ENCODE peak calls at places on chromosome 6, in nine cellular contexts. C is CD8-positive, alpha-beta memory T cell; F is CD8-positive, alpha-beta T cell; B is A549; R is esophagus squamous epithelium; K is transverse colon; Z is CD4-positive, alpha-beta memory T cell; W is colonic mucosa; L is right cardiac atrium. N is an unnamed sample.

GRCh38 chr6:42433409-42433808 is 18.3 kb downstream of the TRERF1 start:
- DNase-seq in C (no peak), F (no peak), B (no peak), R (no peak), K (no peak), Z (no peak), W (no peak), L (no peak), N (no peak)

GRCh38 chr6:34985236-34985635 is 96.2 kb downstream of the ANKS1A start:
- DNase-seq in C (no peak), F (no peak), B (no peak), R (no peak), K (no peak), Z (no peak), W (no peak), L (no peak), N (no peak)

GRCh38 chr6:151679081-151679480 is 128.4 kb upstream of the ESR1 start:
- DNase-seq in C (no peak), F (no peak), B (no peak), R (no peak), K (no peak), Z (no peak), W (no peak), L (peak; percentile 58), N (peak; percentile 28)

GRCh38 chr6:32627831-32628230 is 9.4 kb upstream of the HLA-DQA1 start:
- DNase-seq in C (no peak), F (no peak), B (no peak), R (no peak), K (peak; percentile 19), Z (peak; percentile 39), W (no peak), L (peak; percentile 39), N (no peak)

GRCh38 chr6:41466437-41466990 is 79.7 kb upstream of the FOXP4 start:
- DNase-seq in C (no peak), F (no peak), B (no peak), R (no peak), K (no peak), Z (no peak), W (no peak), L (no peak), N (no peak)

GRCh38 chr6:116180375-116180774 is 54.4 kb upstream of the COL10A1 start:
- DNase-seq in C (no peak), F (no peak), B (no peak), R (no peak), K (no peak), Z (no peak), W (no peak), L (no peak), N (no peak)

GRCh38 chr6:27809067-27809938 is 102.9 kb downstream of the OR2B2 start:
- DNase-seq in C (no peak), F (no peak), B (no peak), R (no peak), K (no peak), Z (no peak), W (no peak), L (no peak), N (no peak)

GRCh38 chr6:90544741-90545140 is 42.1 kb downstream of the MAP3K7 start:
- DNase-seq in C (no peak), F (no peak), B (no peak), R (no peak), K (no peak), Z (no peak), W (no peak), L (no peak), N (no peak)

GRCh38 chr6:84456803-84457202 is 229.4 kb upstream of the CEP162 start:
- DNase-seq in C (no peak), F (no peak), B (no peak), R (no peak), K (no peak), Z (no peak), W (no peak), L (no peak), N (no peak)

GRCh38 chr6:9593566-9593965 is 821.3 kb downstream of the TFAP2A start:
- DNase-seq in C (no peak), F (no peak), B (no peak), R (no peak), K (no peak), Z (no peak), W (no peak), L (no peak), N (no peak)

GRCh38 chr6:154617175-154617574 is 106.7 kb upstream of the CNKSR3 start:
- DNase-seq in C (no peak), F (no peak), B (no peak), R (no peak), K (no peak), Z (no peak), W (no peak), L (no peak), N (no peak)

GRCh38 chr6:90284236-90284744 is 12.4 kb downstream of the BACH2 start:
- DNase-seq in C (no peak), F (no peak), B (peak; percentile 68), R (no peak), K (no peak), Z (no peak), W (no peak), L (no peak), N (peak; percentile 92)

GRCh38 chr6:5507056-5507722 is 245.9 kb downstream of the FARS2 start:
- DNase-seq in C (no peak), F (no peak), B (no peak), R (no peak), K (no peak), Z (no peak), W (no peak), L (no peak), N (no peak)

GRCh38 chr6:24547243-24547642 is 52.5 kb downstream of the ALDH5A1 start:
- DNase-seq in C (peak; percentile 2), F (peak; percentile 17), B (no peak), R (no peak), K (no peak), Z (peak; percentile 34), W (no peak), L (no peak), N (no peak)

GRCh38 chr6:77466055-77467028 is 3.1 kb upstream of the HTR1B start:
- DNase-seq in C (no peak), F (no peak), B (peak; percentile 46), R (no peak), K (peak; percentile 30), Z (peak; percentile 11), W (peak; percentile 57), L (peak; percentile 45), N (peak; percentile 68)

GRCh38 chr6:16355238-16355637 is 116.9 kb downstream of the GMPR start:
- DNase-seq in C (no peak), F (no peak), B (no peak), R (no peak), K (no peak), Z (no peak), W (no peak), L (no peak), N (no peak)

GRCh38 chr6:111980979-111981378 is 72.9 kb upstream of the CCN6 start:
- DNase-seq in C (no peak), F (no peak), B (no peak), R (no peak), K (no peak), Z (no peak), W (no peak), L (peak; percentile 31), N (no peak)

GRCh38 chr6:16684896-16685554 is 76.2 kb downstream of the ATXN1 start:
- DNase-seq in C (peak; percentile 36), F (peak; percentile 14), B (peak; percentile 55), R (no peak), K (no peak), Z (peak; percentile 61), W (no peak), L (no peak), N (peak; percentile 90)

GRCh38 chr6:158770533-158770932 is 48.6 kb downstream of the EZR start:
- DNase-seq in C (no peak), F (no peak), B (no peak), R (no peak), K (no peak), Z (no peak), W (no peak), L (peak; percentile 71), N (peak; percentile 38)
- H3K4me3 ChIP-seq in C (no peak overlapping the region), F (no peak overlapping the region), B (no peak overlapping the region), R (no peak overlapping the region), K (no peak overlapping the region), Z (no peak overlapping the region), W (no peak overlapping the region), L (no peak overlapping the region), N (no peak overlapping the region)

DNA sequence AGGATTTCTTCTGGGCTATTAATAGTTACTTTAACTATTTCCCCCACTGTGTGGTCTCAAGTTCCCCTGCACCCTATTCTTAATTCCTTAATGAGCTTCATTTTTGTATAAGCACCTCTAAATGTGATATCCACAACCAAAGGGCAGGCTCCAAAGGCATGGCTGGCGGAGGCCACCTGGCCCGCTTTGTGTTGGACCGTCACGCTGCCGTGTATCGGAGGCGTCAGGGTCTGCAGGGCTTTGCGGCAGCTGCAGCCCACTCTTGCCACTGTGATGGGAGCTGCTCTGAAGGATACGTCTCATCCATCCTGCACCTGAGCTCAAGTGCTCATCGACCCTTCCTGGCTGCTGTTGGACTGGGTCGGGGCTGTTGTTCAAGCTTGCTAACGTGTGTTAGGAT is 177.6 kb downstream of the ARID1B start:
- DNase-seq in C (no peak), F (no peak), B (no peak), R (no peak), K (no peak), Z (no peak), W (no peak), L (no peak), N (no peak)
- H3K4me1 ChIP-seq in C (peaks cover 33% of the 10 kb centered on the region), F (peaks cover 30% of the 10 kb centered on the region), B (peaks cover 56% of the 10 kb centered on the region), R (peaks cover 69% of the 10 kb centered on the region), K (peaks cover 51% of the 10 kb centered on the region), Z (peaks cover 52% of the 10 kb centered on the region), W (no peaks in the 10 kb centered on the region), L (peaks cover 15% of the 10 kb centered on the region), N (peaks cover 7% of the 10 kb centered on the region)

DNA sequence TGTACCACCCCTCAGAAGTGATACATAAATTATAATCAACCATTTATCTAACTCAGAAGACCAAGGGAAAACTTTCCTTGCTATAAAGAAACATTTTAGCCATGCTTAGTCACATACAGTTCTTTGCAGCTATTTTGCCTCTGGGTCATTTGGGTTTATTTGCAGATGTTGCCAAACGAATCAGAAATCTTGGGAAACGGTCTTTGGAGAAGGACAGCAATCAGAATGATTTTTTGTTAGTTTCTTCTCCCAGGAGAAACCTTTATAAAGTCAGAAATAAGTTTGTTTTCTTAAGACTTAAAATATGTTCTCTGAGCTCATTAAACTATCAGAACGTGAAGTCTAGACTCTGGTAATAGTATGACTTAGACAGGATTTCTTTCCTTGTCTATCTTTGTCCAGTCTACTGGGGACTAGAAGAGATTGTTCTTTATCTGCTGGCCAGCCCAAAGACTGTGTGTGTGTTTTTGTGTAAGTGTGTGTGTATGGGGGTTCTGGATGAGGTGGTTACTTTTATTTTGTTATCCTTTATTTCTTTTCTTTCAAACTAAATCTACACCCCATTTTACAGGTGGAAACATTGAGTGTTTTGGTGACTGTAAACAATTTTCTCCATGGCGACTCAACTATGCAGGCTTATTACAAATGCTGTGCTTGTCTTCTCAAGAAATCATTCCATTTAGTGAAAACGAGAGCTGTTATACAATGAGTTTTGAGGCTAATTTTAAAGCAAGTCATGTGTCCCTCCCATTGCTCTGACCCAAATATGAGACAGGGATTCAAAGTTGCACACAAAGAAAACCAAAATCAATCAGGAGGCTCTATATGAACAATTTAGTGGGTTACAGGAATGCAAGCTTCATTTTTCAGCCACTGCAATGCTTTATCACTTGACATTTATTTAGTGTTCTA is 97.7 kb downstream of the ELOVL5 start:
- DNase-seq in C (no peak), F (no peak), B (no peak), R (no peak), K (no peak), Z (no peak), W (no peak), L (no peak), N (peak; percentile 39)
- H3K4me3 ChIP-seq in C (no peak overlapping the region), F (no peak overlapping the region), B (no peak overlapping the region), R (no peak overlapping the region), K (no peak overlapping the region), Z (no peak overlapping the region), W (no peak overlapping the region), L (no peak overlapping the region), N (no peak overlapping the region)

GRCh38 chr6:150184850-150185480 is 42.1 kb downstream of the PPP1R14C start:
- DNase-seq in C (no peak), F (no peak), B (no peak), R (no peak), K (no peak), Z (no peak), W (peak; percentile 41), L (no peak), N (no peak)
- H3K4me1 ChIP-seq in C (no peaks in the 10 kb centered on the region), F (no peaks in the 10 kb centered on the region), B (peaks cover 2% of the 10 kb centered on the region), R (peaks cover 11% of the 10 kb centered on the region), K (peaks cover 28% of the 10 kb centered on the region), Z (no peaks in the 10 kb centered on the region), W (peaks cover 4% of the 10 kb centered on the region), L (no peaks in the 10 kb centered on the region), N (no peaks in the 10 kb centered on the region)

N was measured in fibroblast of lung.